ENCODE peak calls at places on chromosomes 5 and 9, in six cellular contexts. S, O, E, Y, K and R are unnamed samples.

GRCh38 chr5:60844429-60844890 is 391 bp upstream of the ELOVL7 start:
- DNase-seq in S (peak; percentile 24), O (no peak), E (peak; percentile 29), Y (no peak), K (peak; percentile 76), R (peak; percentile 64)

GRCh38 chr5:131899686-131900085 is 45.8 kb downstream of the MEIKIN start:
- DNase-seq in S (no peak), O (no peak), E (peak; percentile 2), Y (no peak), K (peak; percentile 6), R (no peak)

GRCh38 chr9:112326194-112326593 is 7.2 kb downstream of the PTBP3 start:
- DNase-seq in S (no peak), O (no peak), E (no peak), Y (no peak), K (no peak), R (no peak)

GRCh38 chr5:133754575-133755169 is 142.3 kb upstream of the FSTL4 start:
- DNase-seq in S (peak; percentile 31), O (peak; percentile 14), E (peak; percentile 7), Y (peak; percentile 9), K (peak; percentile 13), R (peak; percentile 74)

GRCh38 chr5:6633469-6634326 is 458 bp downstream of the SRD5A1 start:
- DNase-seq in S (peak; percentile 44), O (no peak), E (peak; percentile 22), Y (no peak), K (peak; percentile 56), R (peak; percentile 51)

GRCh38 chr9:27407491-27407890 is 110.5 kb upstream of the EQTN start:
- DNase-seq in S (no peak), O (no peak), E (no peak), Y (no peak), K (peak; percentile 2), R (no peak)

GRCh38 chr9:20558609-20559016 is 63.7 kb downstream of the MLLT3 start:
- DNase-seq in S (no peak), O (no peak), E (peak; percentile 93), Y (peak; percentile 3), K (peak; percentile 93), R (peak; percentile 58)

GRCh38 chr5:95709967-95710650 is 21.0 kb upstream of the RHOBTB3 start:
- DNase-seq in S (no peak), O (no peak), E (no peak), Y (no peak), K (peak; percentile 60), R (peak; percentile 98)

GRCh38 chr5:139481122-139481533 is 1.4 kb downstream of the STING1 start:
- DNase-seq in S (no peak), O (no peak), E (no peak), Y (no peak), K (no peak), R (no peak)

GRCh38 chr9:126173929-126174328 is 152.7 kb upstream of the MVB12B start:
- DNase-seq in S (no peak), O (no peak), E (no peak), Y (no peak), K (no peak), R (no peak)

GRCh38 chr5:162786234-162786633 is 651.2 kb upstream of the CCNG1 start:
- DNase-seq in S (no peak), O (no peak), E (no peak), Y (no peak), K (no peak), R (peak; percentile 18)

GRCh38 chr9:35518212-35518917 is 28.5 kb downstream of the RUSC2 start:
- DNase-seq in S (peak; percentile 95), O (peak; percentile 64), E (peak; percentile 94), Y (no peak), K (peak; percentile 81), R (peak; percentile 99)

GRCh38 chr5:111733571-111733970 is 23.4 kb downstream of the NREP start:
- DNase-seq in S (no peak), O (no peak), E (no peak), Y (no peak), K (no peak), R (no peak)

GRCh38 chr5:123545506-123545905 is 33.5 kb downstream of the CSNK1G3 start:
- DNase-seq in S (peak; percentile 3), O (no peak), E (no peak), Y (no peak), K (peak; percentile 33), R (peak; percentile 53)

GRCh38 chr5:128736567-128736966 is 198.5 kb upstream of the FBN2 start:
- DNase-seq in S (no peak), O (no peak), E (peak; percentile 6), Y (no peak), K (no peak), R (peak; percentile 18)

GRCh38 chr9:114343471-114344187 is 14.0 kb downstream of the ORM2 start:
- DNase-seq in S (peak; percentile 99), O (no peak), E (peak; percentile 72), Y (no peak), K (peak; percentile 48), R (no peak)

GRCh38 chr5:170809551-170809950 is 26.0 kb downstream of the GABRP start:
- DNase-seq in S (peak; percentile 27), O (peak; percentile 18), E (peak; percentile 71), Y (peak; percentile 13), K (peak; percentile 71), R (peak; percentile 82)

GRCh38 chr5:134438641-134439621 is 27.2 kb upstream of the CDKN2AIPNL start:
- DNase-seq in S (peak; percentile 99), O (no peak), E (peak; percentile 98), Y (peak; percentile 76), K (peak; percentile 93), R (peak; percentile 93)

GRCh38 chr9:29211681-29212589 is 1638.7 kb upstream of the C9orf72 start:
- DNase-seq in S (no peak), O (peak; percentile 65), E (no peak), Y (no peak), K (peak; percentile 63), R (peak; percentile 60)

GRCh38 chr5:177098103-177098771 is 11.5 kb downstream of the FGFR4 start:
- DNase-seq in S (no peak), O (no peak), E (peak; percentile 41), Y (no peak), K (no peak), R (no peak)

GRCh38 chr5:177098772-177099152 is 12.0 kb downstream of the FGFR4 start:
- DNase-seq in S (no peak), O (no peak), E (peak; percentile 68), Y (no peak), K (peak; percentile 82), R (no peak)

GRCh38 chr5:177095088-177095669 is 8.5 kb downstream of the FGFR4 start:
- DNase-seq in S (no peak), O (no peak), E (no peak), Y (no peak), K (no peak), R (no peak)

GRCh38 chr5:177096162-177097015 is 9.7 kb downstream of the FGFR4 start:
- DNase-seq in S (peak; percentile 78), O (no peak), E (no peak), Y (no peak), K (no peak), R (no peak)

GRCh38 chr5:177097016-177097985 is 10.6 kb downstream of the FGFR4 start:
- DNase-seq in S (no peak), O (no peak), E (no peak), Y (no peak), K (no peak), R (no peak)
- H3K4me1 ChIP-seq in S (peaks cover 6% of the 10 kb centered on the region), O (peaks cover 5% of the 10 kb centered on the region), E (peaks cover 38% of the 10 kb centered on the region), Y (peaks cover 13% of the 10 kb centered on the region), K (peaks cover 66% of the 10 kb centered on the region), R (no peaks in the 10 kb centered on the region)

GRCh38 chr5:67435007-67435406 is 238.4 kb upstream of the CD180 start:
- DNase-seq in S (no peak), O (no peak), E (no peak), Y (no peak), K (no peak), R (no peak)

GRCh38 chr5:67431191-67431590 is 234.6 kb upstream of the CD180 start:
- DNase-seq in S (peak; percentile 6), O (no peak), E (no peak), Y (no peak), K (peak; percentile 61), R (no peak)

GRCh38 chr5:67427745-67428298 is 231.2 kb upstream of the CD180 start:
- DNase-seq in S (no peak), O (no peak), E (no peak), Y (no peak), K (no peak), R (no peak)

GRCh38 chr5:67426961-67427630 is 230.5 kb upstream of the CD180 start:
- DNase-seq in S (no peak), O (no peak), E (no peak), Y (peak; percentile 13), K (no peak), R (peak; percentile 31)

DNA sequence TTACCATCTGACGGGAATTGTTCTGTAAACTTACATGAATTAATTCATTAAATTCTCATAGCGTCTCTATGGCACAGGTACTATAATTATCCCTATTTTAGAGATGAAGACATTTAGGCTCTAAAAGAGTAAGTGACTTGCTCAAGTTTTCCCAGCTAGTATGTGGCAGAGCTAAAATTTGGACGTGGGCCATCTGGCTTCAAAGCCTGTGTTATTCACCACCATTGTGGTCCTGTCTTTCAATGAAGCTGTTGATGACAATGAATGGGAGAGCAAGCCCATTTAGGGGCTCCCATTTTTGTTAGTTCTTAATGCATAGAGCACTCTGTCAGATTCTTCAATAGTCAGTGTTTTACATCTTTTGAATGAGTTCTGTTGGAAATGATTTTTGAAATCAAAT is 236.0 kb upstream of the CD180 start:
- DNase-seq in S (no peak), O (no peak), E (no peak), Y (no peak), K (no peak), R (no peak)
- H4K8ac ChIP-seq in S (no peak overlapping the region), O (no peak overlapping the region), E (no peak overlapping the region), Y (no peak overlapping the region), K (no peak overlapping the region), R (no peak overlapping the region)

GRCh38 chr5:149551227-149552037 is at the start of gene CSNK1A1:
- DNase-seq in S (peak; percentile 99), O (peak; percentile 98), E (peak; percentile 98), Y (peak; percentile 97), K (peak; percentile 99), R (peak; percentile 99)

GRCh38 chr5:149550608-149551226 is 522 bp downstream of the CSNK1A1 start:
- DNase-seq in S (no peak), O (no peak), E (no peak), Y (no peak), K (no peak), R (no peak)

GRCh38 chr5:149550267-149550582 is 1.0 kb downstream of the CSNK1A1 start:
- DNase-seq in S (no peak), O (no peak), E (peak; percentile 71), Y (no peak), K (peak; percentile 66), R (no peak)

GRCh38 chr5:149552038-149552494 is 827 bp upstream of the CSNK1A1 start:
- DNase-seq in S (no peak), O (no peak), E (no peak), Y (no peak), K (no peak), R (no peak)

DNA sequence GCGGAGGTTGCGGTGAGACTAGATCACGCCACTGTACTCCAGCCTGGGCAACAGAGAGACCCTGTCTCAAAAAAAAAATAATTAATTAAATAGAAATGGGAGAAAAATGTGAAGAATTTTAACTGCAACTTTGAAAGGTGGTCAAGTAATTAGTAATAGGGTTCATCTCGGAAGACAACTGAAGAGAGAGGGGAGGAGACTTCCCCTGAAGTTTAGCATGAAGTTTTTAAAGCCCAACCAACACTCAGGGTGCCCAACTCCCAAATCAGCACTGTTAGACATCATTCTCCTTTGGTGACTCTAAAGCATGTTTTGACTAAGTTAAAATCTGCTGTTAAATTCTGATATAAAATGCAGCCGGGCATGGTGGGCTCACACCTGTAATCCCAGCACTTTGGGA is 1.5 kb upstream of the CSNK1A1 start:
- DNase-seq in S (no peak), O (no peak), E (no peak), Y (no peak), K (no peak), R (peak; percentile 57)
- H3K4me3 ChIP-seq in S (no peak overlapping the region), O (no peak overlapping the region), E (no peak overlapping the region), Y (no peak overlapping the region), K (no peak overlapping the region), R (no peak overlapping the region)

GRCh38 chr5:72648511-72648910 is 141.3 kb upstream of the ZNF366 start:
- DNase-seq in S (no peak), O (no peak), E (peak; percentile 39), Y (no peak), K (no peak), R (no peak)
- H3K4me1 ChIP-seq in S (peaks cover 35% of the 10 kb centered on the region), O (peaks cover 27% of the 10 kb centered on the region), E (peaks cover 4% of the 10 kb centered on the region), Y (no peaks in the 10 kb centered on the region), K (peaks cover 5% of the 10 kb centered on the region), R (no peaks in the 10 kb centered on the region)